ENCODE peak calls at places on chromosomes 7 and 10, in four cellular contexts. One of them, this sample, is unnamed.

GRCh38 chr7:129949292-129950133 is 3.2 kb downstream of the UBE2H start:
- DNase-seq in HepG2: peak; percentile 81
- DNase-seq in GM12878: peak; percentile 37
- DNase-seq in K562: no peak
- DNase-seq in this sample: peak; percentile 23

GRCh38 chr10:29078919-29079318 is 210.0 kb upstream of the LYZL1 start:
- DNase-seq in GM12878: no peak
- DNase-seq in K562: no peak
- DNase-seq in HepG2: no peak
- DNase-seq in this sample: no peak

GRCh38 chr7:36085096-36085495 is 68.0 kb upstream of the EEPD1 start:
- DNase-seq in K562: no peak
- DNase-seq in HepG2: no peak
- DNase-seq in GM12878: no peak
- DNase-seq in this sample: no peak

GRCh38 chr7:115447495-115447894 is 525.6 kb downstream of the MDFIC start:
- DNase-seq in K562: no peak
- DNase-seq in HepG2: peak; percentile 1
- DNase-seq in GM12878: no peak
- DNase-seq in this sample: no peak

GRCh38 chr10:97459933-97460332 is 14.0 kb downstream of the ZDHHC16 start:
- DNase-seq in HepG2: no peak
- DNase-seq in GM12878: no peak
- DNase-seq in K562: no peak
- DNase-seq in this sample: no peak

GRCh38 chr7:26663905-26664673 is 200.3 kb downstream of the SKAP2 start:
- DNase-seq in K562: no peak
- DNase-seq in GM12878: no peak
- DNase-seq in HepG2: no peak
- DNase-seq in this sample: no peak

GRCh38 chr10:77104459-77104980 is 533.1 kb downstream of the KCNMA1 start:
- DNase-seq in K562: no peak
- DNase-seq in GM12878: no peak
- DNase-seq in HepG2: no peak
- DNase-seq in this sample: no peak

GRCh38 chr10:127922675-127923366 is 15.9 kb downstream of the PTPRE start:
- DNase-seq in HepG2: peak; percentile 9
- DNase-seq in K562: no peak
- DNase-seq in GM12878: no peak
- DNase-seq in this sample: no peak

GRCh38 chr7:4791738-4792536 is 16.5 kb downstream of the AP5Z1 start:
- DNase-seq in GM12878: no peak
- DNase-seq in K562: peak; percentile 87
- DNase-seq in HepG2: peak; percentile 23
- DNase-seq in this sample: peak; percentile 93

GRCh38 chr7:44761207-44762161 is 12.8 kb downstream of the ZMIZ2 start:
- DNase-seq in GM12878: no peak
- DNase-seq in K562: peak; percentile 99
- DNase-seq in HepG2: no peak
- DNase-seq in this sample: no peak

GRCh38 chr7:128006550-128007292 is 24.5 kb downstream of the LRRC4 start:
- DNase-seq in GM12878: no peak
- DNase-seq in HepG2: no peak
- DNase-seq in K562: no peak
- DNase-seq in this sample: no peak

GRCh38 chr7:46145412-46145811 is 224.3 kb upstream of the IGFBP3 start:
- DNase-seq in K562: no peak
- DNase-seq in HepG2: peak; percentile 73
- DNase-seq in GM12878: no peak
- DNase-seq in this sample: peak; percentile 59

GRCh38 chr10:113709221-113709838 is 29.6 kb downstream of the CASP7 start:
- DNase-seq in K562: no peak
- DNase-seq in HepG2: no peak
- DNase-seq in GM12878: no peak
- DNase-seq in this sample: no peak

GRCh38 chr10:116168329-116168728 is 104.7 kb downstream of the GFRA1 start:
- DNase-seq in K562: no peak
- DNase-seq in HepG2: no peak
- DNase-seq in GM12878: no peak
- DNase-seq in this sample: no peak
- TF ChIP-seq ETV6 in K562: no peak
- TF ChIP-seq ETV6 in HepG2: no peak
- TF ChIP-seq ETV6 in GM12878: no peak
- TF ChIP-seq ETV6 in this sample: no peak

DNA sequence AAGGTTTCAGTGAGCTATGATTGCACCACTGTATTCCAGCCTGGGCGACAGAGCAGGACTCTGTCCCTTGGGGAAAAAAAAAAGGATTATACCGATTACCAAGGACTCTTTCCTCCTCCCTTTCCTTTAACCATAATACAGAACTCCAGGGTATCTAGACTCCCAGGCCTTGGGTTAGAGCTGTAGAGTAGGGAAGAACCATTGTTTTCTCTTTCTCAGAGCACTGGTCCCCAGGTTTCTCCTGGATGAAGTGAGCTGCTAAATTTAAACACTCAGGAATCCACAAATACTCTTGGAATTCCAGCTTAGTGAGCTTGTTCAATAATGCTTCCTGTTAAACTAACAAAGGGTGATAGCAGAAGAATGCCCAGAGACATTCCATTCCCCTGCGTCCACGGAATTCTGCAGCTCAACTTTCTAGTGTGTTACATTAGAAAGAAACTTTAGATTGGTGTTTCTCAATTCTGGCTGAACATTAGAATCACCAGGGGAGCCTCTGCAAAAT is 14.6 kb upstream of the RPEL1 start:
- DNase-seq in GM12878: no peak
- DNase-seq in HepG2: peak; percentile 95
- DNase-seq in K562: no peak
- DNase-seq in this sample: peak; percentile 51
- TF ChIP-seq ETV6 in GM12878: no peak
- TF ChIP-seq ETV6 in HepG2: no peak
- TF ChIP-seq ETV6 in K562: no peak
- TF ChIP-seq ETV6 in this sample: no peak

GRCh38 chr10:47259521-47259920 is 40.5 kb upstream of the GDF10 start:
- DNase-seq in HepG2: no peak
- DNase-seq in K562: no peak
- DNase-seq in GM12878: no peak
- DNase-seq in this sample: no peak

GRCh38 chr10:47256753-47257336 is 43.2 kb upstream of the GDF10 start:
- DNase-seq in HepG2: no peak
- DNase-seq in GM12878: no peak
- DNase-seq in K562: no peak
- DNase-seq in this sample: no peak

GRCh38 chr10:47255866-47256265 is 44.1 kb upstream of the GDF10 start:
- DNase-seq in K562: no peak
- DNase-seq in HepG2: no peak
- DNase-seq in GM12878: no peak
- DNase-seq in this sample: no peak

GRCh38 chr10:47258921-47259320 is 41.1 kb upstream of the GDF10 start:
- DNase-seq in HepG2: no peak
- DNase-seq in K562: no peak
- DNase-seq in GM12878: no peak
- DNase-seq in this sample: no peak

GRCh38 chr10:47257396-47258120 is 42.4 kb upstream of the GDF10 start:
- DNase-seq in GM12878: peak; percentile 16
- DNase-seq in HepG2: no peak
- DNase-seq in K562: no peak
- DNase-seq in this sample: no peak
- TF ChIP-seq ETV6 in GM12878: no peak
- TF ChIP-seq ETV6 in HepG2: no peak
- TF ChIP-seq ETV6 in K562: no peak
- TF ChIP-seq ETV6 in this sample: no peak

DNA sequence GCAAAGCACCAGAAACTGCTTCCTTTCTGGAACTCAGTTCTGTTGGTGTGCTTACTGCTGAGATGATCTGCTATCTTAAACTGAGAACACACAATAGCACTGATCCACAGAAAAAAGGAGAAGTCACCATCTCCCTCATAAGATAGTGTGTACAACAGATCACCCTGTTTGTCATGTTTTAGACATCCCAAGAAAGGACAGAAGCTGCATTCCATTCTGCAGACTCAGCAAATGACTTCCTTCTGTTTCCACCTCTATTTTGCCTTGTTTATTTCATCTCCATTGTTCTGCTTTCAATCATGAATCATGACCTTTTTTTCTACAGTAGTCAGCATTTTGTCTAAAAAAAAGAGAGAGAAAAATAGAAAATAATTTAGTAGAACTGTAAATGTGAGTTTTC is 115.7 kb downstream of the HTR7 start:
- DNase-seq in K562: no peak
- DNase-seq in GM12878: no peak
- DNase-seq in HepG2: no peak
- DNase-seq in this sample: no peak
- TF ChIP-seq ETV6 in K562: no peak
- TF ChIP-seq ETV6 in GM12878: no peak
- TF ChIP-seq ETV6 in HepG2: no peak
- TF ChIP-seq ETV6 in this sample: no peak

DNA sequence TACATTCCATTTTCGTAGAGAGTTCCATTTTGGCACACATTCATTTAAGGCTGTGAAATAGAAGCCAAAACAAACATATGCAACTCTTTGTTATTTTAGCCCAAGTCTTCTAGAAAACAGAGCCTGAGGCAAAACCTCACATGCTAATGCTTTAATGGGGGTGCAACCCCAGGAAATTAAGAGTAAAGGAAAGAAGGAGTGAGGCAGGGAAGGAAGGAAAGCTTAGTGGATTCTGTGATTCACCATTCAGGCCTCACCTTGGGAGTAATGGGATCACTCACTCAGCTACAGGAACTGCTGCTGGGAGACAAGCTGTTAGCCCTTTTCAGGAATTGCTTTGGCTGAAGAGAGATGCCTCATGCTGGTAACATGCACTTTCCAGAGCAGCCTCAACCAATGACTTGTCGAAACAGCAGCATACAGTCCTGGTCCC is 73.0 kb upstream of the CTTNBP2 start:
- DNase-seq in K562: no peak
- DNase-seq in GM12878: no peak
- DNase-seq in HepG2: no peak
- DNase-seq in this sample: no peak
- TF ChIP-seq ETV6 in K562: no peak
- TF ChIP-seq ETV6 in GM12878: no peak
- TF ChIP-seq ETV6 in HepG2: no peak
- TF ChIP-seq ETV6 in this sample: no peak

GRCh38 chr7:80918406-80918805 is 445 bp downstream of the SEMA3C start:
- DNase-seq in HepG2: no peak
- DNase-seq in K562: no peak
- DNase-seq in GM12878: no peak
- DNase-seq in this sample: no peak
- TF ChIP-seq ETV6 in HepG2: no peak
- TF ChIP-seq ETV6 in K562: no peak
- TF ChIP-seq ETV6 in GM12878: no peak
- TF ChIP-seq ETV6 in this sample: no peak

GRCh38 chr10:110075726-110076125 is 67.9 kb downstream of the ADD3 start:
- DNase-seq in K562: no peak
- DNase-seq in GM12878: no peak
- DNase-seq in HepG2: no peak
- DNase-seq in this sample: no peak

GRCh38 chr10:110077436-110078120 is 69.8 kb downstream of the ADD3 start:
- DNase-seq in HepG2: peak; percentile 81
- DNase-seq in GM12878: no peak
- DNase-seq in K562: no peak
- DNase-seq in this sample: no peak

GRCh38 chr10:110074986-110075664 is 67.3 kb downstream of the ADD3 start:
- DNase-seq in HepG2: no peak
- DNase-seq in GM12878: no peak
- DNase-seq in K562: no peak
- DNase-seq in this sample: no peak

GRCh38 chr10:110078317-110078716 is 70.5 kb downstream of the ADD3 start:
- DNase-seq in K562: no peak
- DNase-seq in GM12878: no peak
- DNase-seq in HepG2: no peak
- DNase-seq in this sample: no peak

DNA sequence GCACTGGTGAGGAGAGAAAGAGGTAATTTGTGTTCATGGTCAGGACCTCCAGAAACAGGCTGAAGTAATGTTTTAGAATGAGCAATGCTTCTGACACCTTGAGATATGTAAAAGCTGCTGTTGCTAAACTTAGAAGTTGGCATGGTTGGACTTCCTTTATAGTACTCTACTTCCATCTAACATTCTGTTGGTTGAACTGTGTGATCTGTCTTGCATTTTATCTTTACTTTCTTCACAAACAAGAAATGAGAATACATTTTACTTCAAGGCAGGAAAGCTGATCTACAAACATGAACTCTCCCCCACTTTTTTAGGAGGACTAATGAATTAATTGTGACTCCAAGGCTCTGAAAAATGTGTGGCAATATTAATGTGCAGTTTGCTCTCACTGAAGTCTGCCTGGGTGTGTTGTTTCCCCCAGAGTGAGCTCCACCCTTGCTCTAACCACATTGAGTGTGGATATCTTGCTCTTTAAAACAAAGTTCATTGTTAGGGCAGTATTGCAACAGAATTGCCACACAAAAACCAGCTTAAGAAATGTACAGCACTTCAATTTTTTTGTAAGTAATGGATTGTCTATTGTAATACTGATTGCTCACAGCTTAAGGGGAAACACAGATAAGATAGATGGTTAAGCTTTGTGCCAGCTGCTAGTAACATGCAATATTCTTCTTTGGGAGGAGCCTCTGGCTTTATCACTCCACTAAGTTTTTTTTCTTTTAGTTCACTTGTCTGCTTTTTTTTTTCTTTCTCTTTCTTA is 69.0 kb downstream of the ADD3 start:
- DNase-seq in GM12878: peak; percentile 76
- DNase-seq in HepG2: peak; percentile 93
- DNase-seq in K562: peak; percentile 43
- DNase-seq in this sample: no peak
- TF ChIP-seq ETV6 in GM12878: peak; percentile 56
- TF ChIP-seq ETV6 in HepG2: no peak
- TF ChIP-seq ETV6 in K562: no peak
- TF ChIP-seq ETV6 in this sample: no peak

GRCh38 chr10:44859546-44860285 is 51.4 kb upstream of the TMEM72 start:
- DNase-seq in GM12878: no peak
- DNase-seq in HepG2: no peak
- DNase-seq in K562: no peak
- DNase-seq in this sample: no peak
- TF ChIP-seq ETV6 in GM12878: no peak
- TF ChIP-seq ETV6 in HepG2: no peak
- TF ChIP-seq ETV6 in K562: no peak
- TF ChIP-seq ETV6 in this sample: no peak

DNA sequence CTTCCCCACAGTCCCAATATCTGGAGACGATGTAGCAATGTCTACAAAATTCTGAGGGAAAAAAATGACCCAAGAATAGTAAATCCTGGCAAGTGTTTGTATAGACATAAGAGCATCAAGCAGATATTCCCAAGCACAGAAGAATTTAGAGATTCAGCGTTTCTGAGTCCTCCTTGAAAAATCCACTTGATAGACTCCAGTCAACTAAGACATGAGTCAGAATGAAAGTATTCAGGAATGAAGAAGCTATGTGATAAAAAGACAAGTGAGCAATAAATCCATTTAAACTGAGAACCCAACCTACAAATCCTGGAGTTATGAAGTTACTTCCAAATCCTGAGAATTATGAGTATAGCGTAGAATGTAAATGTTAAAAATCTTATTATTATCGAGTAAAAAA is 86.1 kb upstream of the NPY start:
- DNase-seq in GM12878: no peak
- DNase-seq in HepG2: no peak
- DNase-seq in K562: no peak
- DNase-seq in this sample: no peak
- TF ChIP-seq ETV6 in GM12878: no peak
- TF ChIP-seq ETV6 in HepG2: no peak
- TF ChIP-seq ETV6 in K562: no peak
- TF ChIP-seq ETV6 in this sample: no peak

This sample was measured in WTC11.